ENCODE peak calls at places on chromosomes 2 and 18, in nine cellular contexts. K is spleen, R is body of pancreas, C is prostate gland, Y is stomach, N is esophagus squamous epithelium, H is uterus, L is breast epithelium, E is IMR-90. Q is an unnamed sample.

GRCh38 chr18:60053747-60054304 is 154.0 kb downstream of the PMAIP1 start:
- DNase-seq in K (no peak), R (no peak), C (no peak), Y (no peak), N (no peak), H (no peak), L (no peak), E (peak), Q (peak)

GRCh38 chr2:177758591-177759371 is 313.8 kb downstream of the PDE11A start:
- DNase-seq in K (no peak), R (peak), C (no peak), Y (no peak), N (no peak), H (peak), L (no peak), E (peak), Q (peak)

GRCh38 chr2:121735520-121736074 is 1.1 kb downstream of the NIFK start:
- DNase-seq in K (no peak), R (no peak), C (no peak), Y (no peak), N (no peak), H (no peak), L (no peak), E (no peak), Q (peak)

GRCh38 chr2:120825370-120826259 is 89.9 kb downstream of the GLI2 start:
- DNase-seq in K (peak), R (no peak), C (peak), Y (no peak), N (no peak), H (peak), L (no peak), E (peak), Q (peak)

GRCh38 chr2:96114903-96115581 is 1.3 kb downstream of the ADRA2B start:
- DNase-seq in K (peak), R (no peak), C (no peak), Y (no peak), N (no peak), H (no peak), L (no peak), E (no peak), Q (no peak)

GRCh38 chr2:113060396-113060795 is 1.4 kb downstream of the IL36RN start:
- DNase-seq in K (no peak), R (no peak), C (no peak), Y (no peak), N (no peak), H (no peak), L (no peak), E (no peak), Q (no peak)

GRCh38 chr2:196594158-196594557 is 45.4 kb upstream of the CCDC150 start:
- DNase-seq in K (no peak), R (no peak), C (no peak), Y (no peak), N (no peak), H (no peak), L (no peak), E (no peak), Q (no peak)

GRCh38 chr2:149903626-149904025 is 316.1 kb upstream of the MMADHC start:
- DNase-seq in K (no peak), R (no peak), C (no peak), Y (no peak), N (no peak), H (no peak), L (no peak), E (peak), Q (no peak)

GRCh38 chr18:26383454-26384270 is 157.4 kb downstream of the TAF4B start:
- DNase-seq in K (no peak), R (no peak), C (no peak), Y (no peak), N (no peak), H (no peak), L (no peak), E (peak), Q (no peak)

GRCh38 chr2:28406276-28407096 is 13.8 kb downstream of the FOSL2 start:
- DNase-seq in K (peak), R (no peak), C (no peak), Y (peak), N (no peak), H (no peak), L (no peak), E (peak), Q (peak)

GRCh38 chr2:88636026-88636425 is 8.8 kb upstream of the EIF2AK3 start:
- DNase-seq in K (no peak), R (no peak), C (no peak), Y (no peak), N (no peak), H (no peak), L (no peak), E (no peak), Q (no peak)

GRCh38 chr2:178069551-178069950 is 3.0 kb downstream of the PDE11A start:
- DNase-seq in K (no peak), R (no peak), C (no peak), Y (no peak), N (no peak), H (no peak), L (no peak), E (no peak), Q (no peak)

GRCh38 chr18:3824101-3824500 is 374.1 kb downstream of the TGIF1 start:
- DNase-seq in K (no peak), R (no peak), C (no peak), Y (no peak), N (no peak), H (no peak), L (no peak), E (no peak), Q (no peak)

GRCh38 chr2:84629550-84629949 is 113.3 kb downstream of the DNAH6 start:
- DNase-seq in K (no peak), R (no peak), C (no peak), Y (no peak), N (no peak), H (no peak), L (no peak), E (no peak), Q (no peak)

GRCh38 chr2:27093430-27094352 is 7.1 kb downstream of the KHK start:
- DNase-seq in K (no peak), R (no peak), C (no peak), Y (no peak), N (no peak), H (no peak), L (no peak), E (no peak), Q (no peak)

GRCh38 chr2:12442627-12442928 is 274.2 kb upstream of the TRIB2 start:
- DNase-seq in K (no peak), R (no peak), C (no peak), Y (no peak), N (no peak), H (no peak), L (no peak), E (peak), Q (no peak)

GRCh38 chr2:38076250-38076709 is 329 bp upstream of the CYP1B1 start:
- DNase-seq in K (peak), R (peak), C (peak), Y (peak), N (peak), H (peak), L (peak), E (peak), Q (peak)

GRCh38 chr2:188303363-188304031 is 11.8 kb downstream of the GULP1 start:
- DNase-seq in K (no peak), R (no peak), C (no peak), Y (no peak), N (no peak), H (no peak), L (no peak), E (peak), Q (no peak)

GRCh38 chr2:218229239-218229638 is 12.2 kb downstream of the ARPC2 start:
- DNase-seq in K (no peak), R (no peak), C (peak), Y (no peak), N (no peak), H (no peak), L (no peak), E (peak), Q (no peak)

GRCh38 chr2:239305771-239306170 is 95.0 kb downstream of the HDAC4 start:
- DNase-seq in K (peak), R (peak), C (no peak), Y (peak), N (no peak), H (peak), L (peak), E (no peak), Q (no peak)

GRCh38 chr2:98560256-98560771 is 48.0 kb downstream of the COA5 start:
- DNase-seq in K (no peak), R (no peak), C (no peak), Y (no peak), N (no peak), H (no peak), L (no peak), E (peak), Q (peak)

GRCh38 chr18:63894367-63894766 is 6.9 kb downstream of the SERPINB2 start:
- DNase-seq in K (peak), R (no peak), C (no peak), Y (no peak), N (no peak), H (no peak), L (no peak), E (no peak), Q (no peak)

GRCh38 chr2:241217320-241218031 is 29.0 kb downstream of the ANO7 start:
- DNase-seq in K (peak), R (peak), C (peak), Y (peak), N (no peak), H (peak), L (peak), E (peak), Q (peak)

GRCh38 chr2:238053195-238053776 is 7.5 kb upstream of the SCLY start:
- DNase-seq in K (no peak), R (no peak), C (no peak), Y (no peak), N (no peak), H (no peak), L (no peak), E (peak), Q (no peak)

GRCh38 chr18:7577706-7578105 is 10.6 kb downstream of the PTPRM start:
- DNase-seq in K (no peak), R (no peak), C (no peak), Y (no peak), N (no peak), H (no peak), L (no peak), E (peak), Q (no peak)

GRCh38 chr18:65750421-65751144 is at the start of gene CDH7:
- DNase-seq in K (peak), R (no peak), C (peak), Y (no peak), N (no peak), H (no peak), L (no peak), E (no peak), Q (no peak)

GRCh38 chr2:106097370-106098000 is 96.6 kb downstream of the UXS1 start:
- DNase-seq in K (no peak), R (no peak), C (no peak), Y (no peak), N (no peak), H (no peak), L (no peak), E (no peak), Q (no peak)

GRCh38 chr2:62870966-62871365 is 165.5 kb downstream of the EHBP1 start:
- DNase-seq in K (no peak), R (no peak), C (no peak), Y (no peak), N (no peak), H (no peak), L (no peak), E (no peak), Q (no peak)
- H3K27ac ChIP-seq in K (no peak), R (no peak), C (no peak), Y (no peak), N (peak), H (no peak), L (no peak), E (no peak), Q (no peak)

GRCh38 chr2:206619011-206619410 is 23.3 kb upstream of the FAM237A start:
- DNase-seq in K (no peak), R (no peak), C (no peak), Y (no peak), N (no peak), H (no peak), L (no peak), E (no peak), Q (no peak)
- TF ChIP-seq POLR2A in K (no peak), R (no peak), C (no peak), Y (no peak), N (no peak), H (no peak), L (no peak), E (no peak), Q (no peak)

GRCh38 chr2:17470855-17471641 is 47.2 kb downstream of the RAD51AP2 start:
- DNase-seq in K (no peak), R (no peak), C (no peak), Y (no peak), N (no peak), H (no peak), L (no peak), E (peak), Q (no peak)

GRCh38 chr2:17471979-17472378 is 46.3 kb downstream of the RAD51AP2 start:
- DNase-seq in K (no peak), R (no peak), C (no peak), Y (no peak), N (no peak), H (no peak), L (no peak), E (no peak), Q (no peak)

GRCh38 chr2:17476820-17477219 is 41.4 kb downstream of the RAD51AP2 start:
- DNase-seq in K (no peak), R (no peak), C (no peak), Y (no peak), N (no peak), H (no peak), L (no peak), E (no peak), Q (no peak)

GRCh38 chr2:17476060-17476459 is 42.2 kb downstream of the RAD51AP2 start:
- DNase-seq in K (no peak), R (no peak), C (no peak), Y (no peak), N (no peak), H (no peak), L (no peak), E (no peak), Q (no peak)

DNA sequence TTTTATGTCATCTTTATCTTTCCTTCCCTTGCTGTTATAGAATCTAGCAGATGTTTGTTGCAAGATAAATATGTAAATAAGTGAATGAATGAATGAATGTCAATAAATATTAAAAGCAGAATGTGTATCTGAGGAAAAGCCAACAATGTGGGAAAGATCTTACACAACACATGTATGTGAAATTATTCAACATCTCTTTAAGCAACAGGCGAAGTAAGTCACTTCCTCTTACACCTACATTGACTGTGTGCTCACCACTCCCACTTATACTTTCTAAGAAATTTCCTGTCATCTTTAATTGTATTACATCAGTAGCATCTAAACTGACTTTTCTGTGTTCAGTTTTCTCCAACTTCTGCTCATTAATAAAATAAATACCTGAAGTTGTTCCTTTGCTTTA is 43.0 kb downstream of the RAD51AP2 start:
- DNase-seq in K (no peak), R (no peak), C (no peak), Y (no peak), N (no peak), H (no peak), L (no peak), E (no peak), Q (no peak)
- TF ChIP-seq CTCF in K (no peak), R (no peak), C (no peak), Y (no peak), N (no peak), H (no peak), L (no peak), E (no peak), Q (no peak)

DNA sequence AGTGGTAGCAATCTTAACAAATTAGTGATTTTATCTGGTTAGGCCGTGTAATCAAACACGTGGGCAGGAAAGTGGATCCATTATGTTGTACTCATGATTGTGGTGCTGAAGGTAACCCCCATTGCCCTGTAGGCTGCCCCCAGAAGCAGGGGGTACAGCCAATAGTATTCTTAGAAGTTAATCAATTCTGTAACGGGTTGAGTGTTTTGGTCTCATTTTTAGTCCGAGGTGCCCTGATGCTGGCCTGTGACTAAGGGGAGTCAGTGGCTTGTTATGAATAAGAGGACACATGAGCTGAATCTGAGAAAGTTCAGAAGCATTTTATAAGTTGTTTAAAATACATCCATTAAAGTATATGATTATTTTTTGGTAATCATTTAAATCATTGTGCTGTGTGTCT is 8.6 kb downstream of the EPAS1 start:
- DNase-seq in K (no peak), R (no peak), C (no peak), Y (no peak), N (no peak), H (no peak), L (no peak), E (no peak), Q (no peak)
- H3K27ac ChIP-seq in K (no peak), R (peak), C (peak), Y (peak), N (peak), H (peak), L (peak), E (no peak), Q (no peak)

Q was measured in adrenal gland.